ENCODE peak calls at places on chromosomes 12 and 14, in five cellular contexts. A, C, G, T and Z are unnamed samples.

GRCh38 chr12:14577344-14577743 is 9.7 kb upstream of the PLBD1 start:
- DNase-seq in C (no peak), T (no peak), G (no peak), A (no peak), Z (no peak)

GRCh38 chr14:87630808-87631207 is 362.2 kb downstream of the GALC start:
- DNase-seq in G (no peak), C (no peak), A (no peak), T (no peak), Z (no peak)

GRCh38 chr14:94360945-94361565 is 27.3 kb downstream of the SERPINA1 start:
- DNase-seq in G (peak), A (no peak), C (no peak), T (peak), Z (no peak)

GRCh38 chr12:86526060-86526595 is 269.9 kb upstream of the MGAT4C start:
- DNase-seq in C (no peak), A (no peak), G (no peak), T (no peak), Z (no peak)

GRCh38 chr12:18643673-18644072 is 94.1 kb downstream of the PLCZ1 start:
- DNase-seq in A (no peak), T (no peak), G (no peak), C (no peak), Z (no peak)

GRCh38 chr12:108804361-108804949 is 52.9 kb downstream of the SSH1 start:
- DNase-seq in C (peak), A (peak), T (peak), G (peak), Z (peak)

GRCh38 chr12:106581543-106582263 is 1.1 kb upstream of the RFX4 start:
- DNase-seq in T (no peak), G (no peak), A (no peak), C (no peak), Z (peak)

GRCh38 chr12:121087467-121088207 is 45.0 kb upstream of the P2RX7 start:
- DNase-seq in A (no peak), C (no peak), G (no peak), T (no peak), Z (no peak)

GRCh38 chr14:53450871-53451270 is 297.7 kb upstream of the DDHD1 start:
- DNase-seq in C (no peak), T (no peak), G (no peak), A (no peak), Z (no peak)

GRCh38 chr14:64220466-64220865 is 73.7 kb downstream of the ESR2 start:
- DNase-seq in C (peak), A (no peak), T (peak), G (no peak), Z (peak)

GRCh38 chr12:98985156-98985555 is 340.1 kb downstream of the APAF1 start:
- DNase-seq in T (no peak), C (no peak), G (no peak), A (no peak), Z (no peak)

GRCh38 chr14:105139212-105139825 is 29.3 kb downstream of the JAG2 start:
- DNase-seq in T (no peak), G (peak), A (peak), C (no peak), Z (no peak)

GRCh38 chr14:58829594-58829993 is 191.8 kb downstream of the DACT1 start:
- DNase-seq in A (no peak), T (no peak), C (no peak), G (no peak), Z (no peak)

GRCh38 chr14:77903233-77903632 is 103.3 kb downstream of the ADCK1 start:
- DNase-seq in G (no peak), C (no peak), T (no peak), A (no peak), Z (no peak)

GRCh38 chr12:117085318-117085947 is 13.8 kb downstream of the TESC start:
- DNase-seq in G (no peak), T (no peak), C (no peak), A (peak), Z (no peak)

GRCh38 chr14:52741865-52742264 is 11.9 kb downstream of the STYX start:
- DNase-seq in G (no peak), A (no peak), C (no peak), T (no peak), Z (no peak)

GRCh38 chr14:53501361-53502320 is 348.5 kb upstream of the DDHD1 start:
- DNase-seq in A (no peak), G (no peak), T (no peak), C (no peak), Z (no peak)

GRCh38 chr12:75087656-75088055 is 122.0 kb downstream of the KCNC2 start:
- DNase-seq in A (no peak), C (no peak), T (no peak), G (no peak), Z (no peak)

GRCh38 chr14:105478624-105479305 is 4.1 kb downstream of the CRIP2 start:
- DNase-seq in A (no peak), T (no peak), G (no peak), C (no peak), Z (no peak)

GRCh38 chr12:5232826-5233500 is 189.3 kb downstream of the KCNA5 start:
- DNase-seq in T (no peak), A (no peak), C (no peak), G (no peak), Z (no peak)

GRCh38 chr14:105477659-105478623 is 3.3 kb downstream of the CRIP2 start:
- DNase-seq in A (peak), C (peak), T (peak), G (no peak), Z (no peak)

GRCh38 chr12:123391546-123392343 is 7.8 kb downstream of the KMT5A start:
- DNase-seq in G (no peak), A (no peak), C (no peak), T (no peak), Z (no peak)

DNA sequence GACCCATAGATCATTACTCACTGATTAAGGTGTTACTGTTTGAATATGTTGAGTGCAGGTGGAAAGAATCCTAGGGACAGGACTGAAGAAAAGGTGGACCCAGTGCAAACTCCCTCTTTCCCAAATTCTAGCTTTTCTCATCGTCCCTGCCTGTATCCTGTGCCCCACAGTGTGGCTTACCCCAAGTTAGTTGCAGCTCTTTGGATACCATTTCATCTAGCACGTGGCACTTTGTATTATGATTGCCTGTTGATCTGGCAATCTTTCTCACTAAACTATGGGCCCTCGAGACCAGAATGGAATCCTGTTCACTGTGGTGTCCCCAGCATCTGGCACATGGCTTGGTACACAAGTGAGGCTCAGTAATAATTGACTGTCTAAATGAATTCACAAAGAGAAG is 66.5 kb downstream of the ELK3 start:
- DNase-seq in C (no peak), T (no peak), G (no peak), A (no peak), Z (no peak)
- TF ChIP-seq POLR2A in C (no peak), T (no peak), G (no peak), A (no peak), Z (no peak)

GRCh38 chr12:42484996-42485395 is 104.5 kb downstream of the PRICKLE1 start:
- DNase-seq in A (no peak), T (no peak), G (no peak), C (no peak), Z (no peak)

GRCh38 chr12:42482820-42483533 is 106.6 kb downstream of the PRICKLE1 start:
- DNase-seq in T (peak), A (peak), C (peak), G (peak), Z (peak)

GRCh38 chr12:42482086-42482819 is 107.3 kb downstream of the PRICKLE1 start:
- DNase-seq in A (no peak), C (peak), T (peak), G (no peak), Z (peak)

GRCh38 chr12:42481368-42481767 is 108.2 kb downstream of the PRICKLE1 start:
- DNase-seq in T (no peak), A (no peak), C (no peak), G (no peak), Z (no peak)

GRCh38 chr12:42483534-42483857 is 106.0 kb downstream of the PRICKLE1 start:
- DNase-seq in A (peak), G (peak), C (peak), T (peak), Z (peak)
- TF ChIP-seq POLR2A in A (no peak), G (no peak), C (no peak), T (no peak), Z (no peak)

GRCh38 chr12:29187756-29188155 is 38.7 kb downstream of the FAR2 start:
- DNase-seq in A (no peak), T (no peak), C (no peak), G (no peak), Z (no peak)
- TF ChIP-seq POLR2A in A (no peak), T (no peak), C (no peak), G (no peak), Z (no peak)

GRCh38 chr14:91144425-91145145 is 30.7 kb downstream of the DGLUCY start:
- DNase-seq in G (no peak), C (no peak), A (no peak), T (no peak), Z (no peak)
- TF ChIP-seq POLR2A in G (no peak), C (no peak), A (no peak), T (no peak), Z (no peak)

DNA sequence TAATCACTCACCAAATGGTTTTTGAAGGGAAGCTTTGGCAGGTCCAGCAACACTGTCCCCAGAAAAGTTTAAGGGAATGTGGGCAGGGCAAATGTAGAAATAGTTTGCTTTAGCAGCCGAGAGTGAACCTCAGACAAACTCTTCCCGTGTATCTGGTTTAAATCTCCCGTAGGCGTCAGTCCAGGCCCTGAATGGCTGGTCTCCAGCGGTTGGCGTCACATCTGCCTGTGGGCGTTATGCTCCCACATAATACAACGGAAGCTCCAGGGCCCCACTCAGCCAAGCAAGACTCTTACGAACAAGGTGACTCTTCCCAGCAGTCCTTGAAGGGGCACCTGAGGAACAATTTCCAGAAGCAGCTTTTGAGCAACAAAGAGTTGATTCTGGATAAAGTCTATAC is 942 bp downstream of the ZC2HC1C start:
- DNase-seq in C (no peak), A (no peak), T (no peak), G (peak), Z (no peak)
- TF ChIP-seq POLR2A in C (no peak), A (no peak), T (no peak), G (no peak), Z (no peak)

DNA sequence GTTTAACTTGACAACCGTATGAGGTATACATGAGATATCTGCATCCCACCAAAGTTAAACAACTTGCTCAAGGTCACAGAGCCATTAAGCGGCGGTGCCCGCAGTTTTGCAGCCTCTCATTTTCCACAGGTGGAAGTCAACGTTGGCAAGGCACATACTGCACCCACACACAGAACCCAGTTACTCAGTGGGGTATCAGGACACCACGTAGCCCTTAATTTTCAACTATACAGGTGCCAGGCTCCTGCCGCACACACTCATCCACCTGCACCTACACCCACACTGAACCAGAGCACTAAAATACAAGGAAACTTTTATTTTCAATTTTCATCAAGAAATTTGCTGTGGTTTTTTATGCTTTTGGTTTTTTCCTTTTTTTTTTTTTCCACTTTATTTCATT is 1.7 kb upstream of the NOP2 start:
- DNase-seq in T (no peak), G (no peak), C (no peak), A (no peak), Z (no peak)
- TF ChIP-seq POLR2A in T (no peak), G (no peak), C (no peak), A (no peak), Z (no peak)

DNA sequence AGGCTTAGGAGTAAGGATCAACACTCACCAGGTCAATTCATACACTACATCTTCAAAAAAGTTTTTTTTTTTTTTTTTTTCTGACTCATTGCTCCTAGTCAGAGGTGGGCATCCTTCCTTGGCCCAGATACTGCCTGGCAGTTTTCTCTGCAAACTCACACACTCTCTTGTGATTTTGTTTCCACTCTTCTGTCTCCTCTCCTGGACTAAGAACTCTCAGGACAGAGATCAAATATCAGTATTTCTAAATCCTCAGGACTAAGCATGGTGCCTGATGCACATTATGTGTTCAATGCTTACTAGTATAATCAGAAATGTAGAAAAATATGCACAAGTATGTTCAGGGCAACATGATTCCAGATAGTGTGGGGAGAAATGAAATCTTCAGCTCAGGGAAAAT is 10.2 kb upstream of the PAH start:
- DNase-seq in C (no peak), A (no peak), T (no peak), G (no peak), Z (no peak)
- TF ChIP-seq POLR2A in C (no peak), A (no peak), T (no peak), G (no peak), Z (no peak)

DNA sequence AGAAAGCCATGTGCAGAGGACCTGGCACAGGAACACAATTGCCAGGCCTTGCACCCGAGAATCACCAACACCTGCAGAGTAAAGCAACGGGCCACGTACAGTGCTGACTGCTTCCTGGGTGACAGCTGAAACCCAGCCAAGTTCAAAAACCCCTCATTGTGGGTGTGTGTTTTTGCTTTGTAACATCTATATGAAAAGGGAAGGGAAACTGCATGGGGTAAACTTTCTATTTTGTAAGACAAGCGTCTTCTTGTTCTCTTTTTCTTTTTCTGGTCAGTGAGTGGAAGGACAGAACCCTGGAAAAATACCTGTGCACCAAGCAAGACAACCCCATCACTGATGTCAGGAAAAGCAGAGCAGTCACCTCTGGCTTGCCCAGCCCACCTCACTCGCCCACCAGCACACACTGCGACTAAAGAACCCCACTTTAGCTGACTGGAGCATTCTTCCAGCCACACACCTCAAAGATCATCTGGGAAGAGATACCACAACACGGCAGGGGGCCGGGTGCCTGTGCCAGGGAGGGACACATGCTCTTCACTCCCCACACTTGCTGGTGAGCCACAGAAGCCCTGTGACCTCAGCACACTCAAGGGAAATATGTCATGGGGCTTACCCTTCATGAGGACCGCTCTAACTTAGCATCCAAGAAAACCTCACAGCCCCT is 172.3 kb downstream of the NDUFA12 start:
- DNase-seq in G (no peak), A (peak), C (no peak), T (peak), Z (no peak)
- TF ChIP-seq POLR2A in G (no peak), A (no peak), C (no peak), T (no peak), Z (no peak)